ENCODE peak calls at places on chromosomes 13 and 19, in four cellular contexts. C, H, L and V are unnamed samples.

GRCh38 chr19:19645233-19645870 is 1.9 kb upstream of the GMIP start:
- DNase-seq in C (no peak), H (no peak), L (peak), V (no peak)

GRCh38 chr19:51168571-51169282 is 26.6 kb downstream of the SIGLEC7 start:
- DNase-seq in C (no peak), H (no peak), L (no peak), V (no peak)

GRCh38 chr19:7595466-7596133 is at the start of gene CAMSAP3:
- DNase-seq in C (no peak), H (peak), L (no peak), V (peak)

GRCh38 chr19:14410054-14410774 is 8.9 kb downstream of the DDX39A start:
- DNase-seq in C (no peak), H (no peak), L (peak), V (no peak)

GRCh38 chr19:50963381-50963780 is 6.0 kb downstream of the KLK6 start:
- DNase-seq in C (no peak), H (no peak), L (no peak), V (no peak)

GRCh38 chr19:33040994-33041827 is 23.5 kb downstream of the RHPN2 start:
- DNase-seq in C (no peak), H (no peak), L (no peak), V (peak)

GRCh38 chr13:107266657-107267056 is 698.7 kb upstream of the ARGLU1 start:
- DNase-seq in C (no peak), H (no peak), L (no peak), V (peak)

GRCh38 chr13:20891768-20892167 is 10.8 kb downstream of the XPO4 start:
- DNase-seq in C (no peak), H (no peak), L (no peak), V (no peak)

DNA sequence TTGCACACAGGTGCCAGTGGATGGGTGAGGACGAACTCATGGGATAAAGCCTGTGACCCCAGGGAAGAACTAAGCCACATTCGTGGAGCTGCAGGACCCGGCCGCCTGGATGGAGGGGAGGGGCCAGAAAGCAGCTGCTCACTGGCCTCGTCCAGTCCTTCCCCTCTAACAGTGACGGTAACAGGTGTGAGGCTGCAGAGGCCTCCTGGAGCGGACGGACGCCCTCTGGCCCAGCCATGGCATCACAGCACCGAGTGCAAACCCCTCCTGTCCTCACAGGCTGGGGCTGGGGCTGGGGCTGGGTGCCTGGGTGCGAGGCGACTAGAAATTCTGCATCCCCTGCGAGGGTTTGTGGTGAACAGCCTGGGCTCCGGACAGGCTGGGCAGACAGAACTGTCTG is 3.6 kb downstream of the MICOS13 start:
- DNase-seq in C (no peak), H (no peak), L (peak), V (no peak)
- H3K4me3 ChIP-seq in C (no peak), H (no peak), L (no peak), V (no peak)

DNA sequence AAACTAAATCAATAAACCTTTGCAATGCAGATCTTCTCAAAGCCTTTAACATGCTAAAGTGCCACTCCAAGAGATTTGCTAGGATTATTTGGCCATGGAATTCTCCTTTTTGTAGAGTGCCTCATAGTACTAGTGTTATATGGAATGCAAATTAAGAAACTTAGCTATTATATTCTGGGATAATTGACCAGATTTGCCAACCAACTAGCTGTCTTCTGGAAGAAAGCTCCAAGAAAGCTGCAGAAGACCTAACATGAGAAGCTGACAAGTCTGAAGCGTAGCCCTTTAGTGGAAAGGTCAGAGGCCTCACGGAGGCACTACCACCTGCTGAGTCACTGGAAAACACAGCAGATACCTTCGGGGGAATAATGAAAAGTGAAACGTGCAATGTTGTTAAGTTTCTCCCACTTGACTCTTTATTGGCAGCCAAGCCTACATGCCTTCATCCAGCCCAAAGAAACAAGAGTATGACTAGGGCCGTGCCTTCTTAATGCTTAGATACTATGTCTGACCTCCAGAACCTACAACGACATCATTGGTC is 29.8 kb upstream of the KATNAL1 start:
- DNase-seq in C (no peak), H (no peak), L (no peak), V (no peak)
- H3K4me3 ChIP-seq in C (no peak), H (no peak), L (no peak), V (no peak)

GRCh38 chr19:35408284-35409171 is 37.7 kb downstream of the GPR42 start:
- DNase-seq in C (no peak), H (no peak), L (no peak), V (no peak)
- H3K4me3 ChIP-seq in C (no peak), H (no peak), L (no peak), V (no peak)

GRCh38 chr13:98892077-98892476 is 85.8 kb downstream of the DOCK9 start:
- DNase-seq in C (no peak), H (no peak), L (no peak), V (no peak)

GRCh38 chr13:98890920-98891319 is 86.9 kb downstream of the DOCK9 start:
- DNase-seq in C (no peak), H (no peak), L (no peak), V (no peak)

GRCh38 chr13:98893361-98893760 is 84.5 kb downstream of the DOCK9 start:
- DNase-seq in C (no peak), H (no peak), L (no peak), V (no peak)

GRCh38 chr13:98890186-98890585 is 87.7 kb downstream of the DOCK9 start:
- DNase-seq in C (no peak), H (no peak), L (no peak), V (peak)

DNA sequence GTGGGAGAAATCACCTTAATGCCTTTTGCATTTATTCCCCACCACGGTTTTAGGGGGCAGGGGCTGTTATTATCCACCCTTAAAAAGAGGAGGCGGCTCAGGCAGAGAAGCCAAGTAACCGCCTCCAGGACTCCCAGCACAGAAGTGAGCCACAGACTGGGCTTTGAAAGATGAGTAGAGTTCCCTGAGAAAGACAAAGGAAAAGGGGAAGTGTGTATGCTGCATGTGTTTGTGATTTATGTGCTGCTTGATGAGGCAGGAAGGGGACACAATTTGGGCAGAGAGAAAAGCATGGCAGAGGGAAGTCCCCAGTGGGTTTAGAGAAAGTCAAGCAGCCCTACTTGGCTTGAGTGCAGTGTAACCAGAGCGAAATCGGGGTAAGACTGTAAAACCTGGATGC is 85.0 kb downstream of the DOCK9 start:
- DNase-seq in C (no peak), H (no peak), L (no peak), V (no peak)
- H3K4me3 ChIP-seq in C (no peak), H (no peak), L (no peak), V (no peak)

DNA sequence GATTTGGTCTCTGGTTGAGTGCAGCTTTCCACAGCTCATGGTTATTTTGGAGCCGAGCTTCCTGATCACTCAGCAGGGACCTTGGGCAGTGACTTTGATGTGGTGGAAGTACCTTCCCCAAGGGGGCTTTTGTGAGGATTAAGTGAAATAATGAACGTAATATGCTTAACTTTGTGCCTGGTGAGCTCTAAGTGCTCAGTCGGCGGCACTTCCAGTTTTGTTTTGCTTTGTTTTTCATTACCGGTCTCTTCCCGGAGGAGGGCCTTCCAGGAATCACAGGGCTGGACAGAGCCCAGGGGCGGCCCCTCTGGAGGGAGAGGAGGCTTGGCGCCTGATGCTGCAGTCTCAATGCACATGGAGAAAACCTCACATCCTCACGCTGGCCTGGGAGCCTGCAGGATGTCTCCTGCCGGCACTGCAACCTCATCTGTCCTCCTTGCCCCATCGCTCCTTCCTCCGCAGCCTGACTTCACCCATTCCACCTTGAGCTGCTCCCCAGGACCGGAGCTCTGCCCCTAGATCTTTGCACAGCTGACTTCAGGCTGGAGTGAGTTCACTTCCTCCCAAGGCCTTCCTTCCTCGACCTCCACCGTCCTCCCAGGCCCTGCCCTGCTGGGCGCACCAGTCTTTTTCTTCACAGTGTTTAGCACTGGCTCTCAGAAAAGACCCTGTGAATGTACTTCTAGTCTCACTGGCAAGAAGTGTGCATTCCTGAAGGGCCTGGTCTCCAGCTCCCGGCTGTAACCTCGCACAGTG is 1.6 kb downstream of the PLEKHF1 start:
- DNase-seq in C (peak), H (peak), L (peak), V (peak)
- H3K4me3 ChIP-seq in C (peak), H (peak), L (peak), V (peak)